ENCODE peak calls at places on chromosome 14, in six cellular contexts. G, W, L, A, U and F are unnamed samples.

GRCh38 chr14:81991998-81992397 is 458.3 kb upstream of the SEL1L start:
- DNase-seq in L (no peak), U (no peak), G (no peak), W (no peak), A (peak; percentile 2), F (no peak)

GRCh38 chr14:103520657-103521437 is 1.8 kb downstream of the CKB start:
- DNase-seq in G (peak; percentile 46), W (peak; percentile 47), A (peak; percentile 76), U (peak; percentile 64), L (peak; percentile 69), F (peak; percentile 76)

GRCh38 chr14:42316746-42317145 is 710.1 kb downstream of the LRFN5 start:
- DNase-seq in A (no peak), G (no peak), W (no peak), U (no peak), L (no peak), F (no peak)

GRCh38 chr14:54366726-54367707 is 29.8 kb upstream of the CDKN3 start:
- DNase-seq in W (peak; percentile 6), A (peak; percentile 55), G (peak; percentile 22), U (peak; percentile 38), L (peak; percentile 70), F (peak; percentile 50)

GRCh38 chr14:95884377-95884776 is 7.7 kb downstream of the TUNAR start:
- DNase-seq in G (no peak), A (no peak), L (no peak), U (no peak), W (no peak), F (no peak)

GRCh38 chr14:31441273-31442110 is 15.8 kb downstream of the DTD2 start:
- DNase-seq in W (no peak), G (no peak), A (no peak), U (no peak), L (peak; percentile 67), F (no peak)

GRCh38 chr14:24670594-24670993 is 36.6 kb upstream of the GZMB start:
- DNase-seq in G (no peak), W (no peak), L (no peak), A (peak; percentile 89), U (no peak), F (no peak)

GRCh38 chr14:69475194-69475818 is 9.2 kb upstream of the PLEKHD1 start:
- DNase-seq in G (peak; percentile 36), A (peak; percentile 10), L (peak; percentile 15), U (peak; percentile 25), W (no peak), F (no peak)

GRCh38 chr14:72888202-72888601 is 5.7 kb downstream of the DPF3 start:
- DNase-seq in A (no peak), W (no peak), G (no peak), U (no peak), L (no peak), F (no peak)

GRCh38 chr14:103273847-103274615 is 60.0 kb upstream of the EIF5 start:
- DNase-seq in U (no peak), A (no peak), W (no peak), L (no peak), G (no peak), F (no peak)

GRCh38 chr14:36512585-36513003 is 7.4 kb downstream of the NKX2-1 start:
- DNase-seq in L (no peak), G (no peak), A (no peak), W (no peak), U (no peak), F (no peak)

GRCh38 chr14:61461808-61462275 is 140.5 kb downstream of the PRKCH start:
- DNase-seq in L (peak; percentile 85), W (no peak), A (peak; percentile 42), U (peak; percentile 63), G (peak; percentile 39), F (no peak)

GRCh38 chr14:23562822-23563472 is 4.6 kb downstream of the AP1G2 start:
- DNase-seq in U (peak; percentile 53), L (peak; percentile 50), W (peak; percentile 38), A (peak; percentile 68), G (no peak), F (peak; percentile 75)

GRCh38 chr14:29039171-29039570 is 272.6 kb downstream of the FOXG1 start:
- DNase-seq in A (no peak), W (no peak), L (peak; percentile 20), U (no peak), G (no peak), F (no peak)

GRCh38 chr14:99537399-99537798 is 56.2 kb downstream of the CCNK start:
- DNase-seq in A (no peak), G (no peak), L (peak; percentile 78), W (no peak), U (peak; percentile 86), F (no peak)

GRCh38 chr14:66119805-66120204 is 366.4 kb upstream of the CCDC196 start:
- DNase-seq in G (no peak), L (no peak), U (no peak), W (no peak), A (no peak), F (no peak)

GRCh38 chr14:75453817-75454434 is 26.1 kb downstream of the JDP2 start:
- DNase-seq in U (no peak), G (peak; percentile 18), W (no peak), A (peak; percentile 59), L (no peak), F (no peak)

GRCh38 chr14:102295301-102295700 is 9.7 kb downstream of the MOK start:
- DNase-seq in W (no peak), G (no peak), U (no peak), A (no peak), L (peak; percentile 12), F (no peak)

GRCh38 chr14:103563089-103563620 is 395 bp downstream of the COA8 start:
- DNase-seq in G (peak; percentile 14), L (no peak), A (no peak), W (no peak), U (peak; percentile 82), F (no peak)

GRCh38 chr14:54683882-54684794 is 117.2 kb downstream of the SAMD4A start:
- DNase-seq in G (no peak), U (peak; percentile 55), L (peak; percentile 78), W (no peak), A (peak; percentile 20), F (no peak)

GRCh38 chr14:71711619-71712018 is 220.6 kb upstream of the RGS6 start:
- DNase-seq in A (peak; percentile 3), L (peak; percentile 87), G (no peak), U (peak; percentile 25), W (no peak), F (no peak)

GRCh38 chr14:97218713-97219355 is 421.7 kb downstream of the VRK1 start:
- DNase-seq in G (no peak), L (no peak), W (peak; percentile 2), U (no peak), A (peak; percentile 55), F (peak; percentile 7)

GRCh38 chr14:56422703-56423213 is 156.8 kb upstream of the TMEM260 start:
- DNase-seq in G (no peak), U (peak; percentile 56), A (peak; percentile 31), L (peak; percentile 87), W (no peak), F (peak; percentile 36)

GRCh38 chr14:73427516-73428264 is 30.7 kb downstream of the NUMB start:
- DNase-seq in G (no peak), A (no peak), W (no peak), L (no peak), U (no peak), F (no peak)

DNA sequence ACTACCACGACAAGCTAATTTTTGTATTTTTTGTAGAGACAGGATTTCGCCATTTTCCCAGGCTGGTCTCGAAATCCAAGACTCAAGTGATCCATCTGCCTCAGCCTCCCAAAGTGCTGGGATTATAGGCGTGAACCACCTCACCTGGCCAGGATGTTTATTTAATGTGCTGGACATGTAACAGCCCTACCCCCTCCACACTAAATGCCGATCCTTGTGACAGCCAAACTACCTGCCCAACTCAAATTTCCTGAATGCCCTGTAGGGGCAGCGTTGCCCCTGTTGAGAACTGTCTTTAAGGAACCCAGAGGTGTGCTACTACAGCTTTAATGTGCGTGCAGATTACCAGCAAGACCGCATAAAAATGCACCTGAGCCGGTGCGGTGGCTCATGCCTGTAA is 48.1 kb downstream of the KCNK13 start:
- DNase-seq in L (no peak), A (peak; percentile 21), U (peak; percentile 21), G (no peak), W (no peak), F (no peak)
- TF ChIP-seq CTCF in L (no peak), A (no peak), U (no peak), G (no peak), W (no peak), F (no peak)

DNA sequence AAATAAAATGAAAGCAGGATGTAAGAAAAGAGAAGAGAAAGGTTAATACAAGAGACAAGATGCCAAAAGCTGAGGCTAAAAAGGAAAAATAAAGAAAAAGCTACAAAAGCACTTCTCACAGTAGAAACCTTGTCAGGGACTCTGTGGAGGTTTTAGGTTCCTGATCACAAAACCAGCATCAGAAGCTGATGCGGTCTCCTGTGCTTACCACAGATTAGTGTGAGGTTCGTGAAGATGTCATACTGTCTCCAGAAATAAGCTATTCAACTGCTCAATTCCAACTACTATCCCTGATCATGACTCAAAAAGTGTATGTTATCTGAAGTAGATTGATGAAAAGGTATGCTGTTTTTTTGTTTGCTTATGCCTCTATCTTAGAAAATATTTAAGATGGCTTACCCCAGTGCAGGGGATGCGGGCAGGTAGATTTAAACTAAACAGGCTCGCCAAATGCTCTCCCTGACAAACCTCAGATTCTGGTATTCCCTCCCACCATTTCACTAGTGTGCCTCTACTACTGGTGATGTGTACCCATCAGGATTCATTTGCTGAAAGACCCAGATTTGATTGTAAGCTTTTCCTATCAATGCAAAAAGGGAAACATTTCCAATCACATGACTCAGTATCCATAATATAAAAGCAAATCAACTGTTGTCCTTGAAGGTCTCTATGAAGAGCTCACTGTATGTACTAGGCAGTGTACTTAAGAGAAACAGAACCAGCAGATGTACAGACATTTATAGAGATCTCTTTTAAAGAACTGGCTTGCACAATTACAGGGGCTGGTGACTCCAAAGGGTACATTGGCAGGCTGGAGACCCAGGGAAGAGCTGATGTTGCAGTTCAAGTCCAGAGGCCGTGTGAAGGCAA is 169.5 kb upstream of the FOXN3 start:
- DNase-seq in W (no peak), L (no peak), G (no peak), U (no peak), A (peak; percentile 66), F (no peak)
- TF ChIP-seq CTCF in W (no peak), L (no peak), G (no peak), U (no peak), A (no peak), F (no peak)

DNA sequence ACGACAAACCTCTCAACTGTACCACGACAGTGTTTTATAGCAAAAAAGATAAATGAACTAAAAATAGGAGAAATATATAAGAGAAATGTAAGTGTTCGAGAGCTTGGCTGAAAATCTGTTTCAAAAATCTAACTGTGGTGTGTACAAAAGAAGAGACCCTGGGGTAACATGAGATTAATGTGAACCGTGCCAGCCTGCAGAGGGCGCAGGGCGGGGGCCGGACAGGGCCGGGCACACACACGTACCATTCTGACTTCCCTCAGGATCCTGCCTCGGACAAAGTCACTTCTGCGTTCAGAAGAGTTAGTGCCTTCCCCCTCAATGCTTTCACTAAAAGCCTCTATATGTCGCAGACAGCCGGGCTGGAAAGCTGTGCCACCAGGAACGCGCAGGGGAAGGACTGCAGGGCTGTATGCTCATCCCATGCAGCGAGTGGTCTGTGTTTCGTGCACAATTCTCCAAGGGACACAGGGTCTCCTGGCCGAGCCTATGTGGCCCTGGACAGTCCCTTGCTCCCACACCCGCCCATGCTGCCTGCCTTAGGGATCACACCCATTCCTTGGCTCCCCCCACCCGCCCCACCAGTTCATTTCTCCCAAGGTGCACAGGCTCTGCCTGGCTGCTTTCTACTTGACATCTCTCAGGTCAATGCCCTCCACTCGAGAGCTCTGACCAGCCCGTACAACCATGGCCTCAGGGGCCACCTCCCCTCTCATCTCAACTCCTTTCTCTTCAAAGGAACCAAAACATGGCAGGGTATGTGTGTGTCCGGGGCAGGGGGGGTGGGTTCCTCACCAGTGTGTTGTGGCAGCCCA is 8.5 kb downstream of the CDCA4 start:
- DNase-seq in W (no peak), U (no peak), A (no peak), L (no peak), G (no peak), F (no peak)
- TF ChIP-seq CTCF in W (peak; percentile 12), U (peak; percentile 47), A (no peak), L (peak; percentile 2), G (no peak), F (peak; percentile 37)

GRCh38 chr14:90293766-90294471 is 37.6 kb downstream of the PSMC1 start:
- DNase-seq in W (no peak), L (peak; percentile 52), G (no peak), U (no peak), A (no peak), F (no peak)
- TF ChIP-seq CTCF in W (no peak), L (peak; percentile 18), G (no peak), U (no peak), A (no peak), F (no peak)